ENCODE peak calls at places on chromosomes 16 and 17, in eight cellular contexts. N, X, S, L, Y, B, I and E are unnamed samples.

GRCh38 chr16:50781043-50781442 is 39.2 kb downstream of the CYLD start:
- DNase-seq in N (peak), I (no peak), B (peak), X (no peak), Y (peak), L (peak), S (no peak), E (no peak)

GRCh38 chr16:13153696-13154095 is 252.3 kb downstream of the SHISA9 start:
- DNase-seq in N (no peak), S (no peak), L (no peak), I (no peak), Y (no peak), X (no peak), B (no peak), E (no peak)

GRCh38 chr16:17228708-17229055 is 242.1 kb downstream of the XYLT1 start:
- DNase-seq in X (no peak), I (no peak), B (no peak), L (no peak), N (no peak), Y (no peak), S (no peak), E (no peak)

GRCh38 chr17:65218261-65218660 is 81.1 kb downstream of the RGS9 start:
- DNase-seq in B (no peak), S (no peak), I (no peak), X (no peak), L (no peak), N (no peak), Y (no peak), E (no peak)

GRCh38 chr16:80150978-80151705 is 389.7 kb upstream of the DYNLRB2 start:
- DNase-seq in I (peak), B (no peak), X (no peak), S (no peak), Y (no peak), L (peak), N (no peak), E (peak)

GRCh38 chr16:2044541-2044940 is 3.1 kb downstream of the NTHL1 start:
- DNase-seq in B (no peak), Y (no peak), L (no peak), X (no peak), I (no peak), S (no peak), N (no peak), E (no peak)

GRCh38 chr17:1783834-1784611 is 22.2 kb downstream of the SERPINF1 start:
- DNase-seq in Y (peak), B (peak), N (peak), L (peak), X (peak), S (peak), I (peak), E (peak)

GRCh38 chr16:6642271-6642670 is 690.4 kb upstream of the RBFOX1 start:
- DNase-seq in B (no peak), N (no peak), L (no peak), I (no peak), Y (no peak), X (no peak), S (no peak), E (no peak)

GRCh38 chr17:49703557-49704277 is 4.0 kb downstream of the SLC35B1 start:
- DNase-seq in Y (peak), X (no peak), B (peak), N (peak), L (peak), I (peak), S (no peak), E (peak)

GRCh38 chr17:49779730-49780220 is 8.7 kb upstream of the KAT7 start:
- DNase-seq in L (peak), B (peak), I (peak), X (no peak), N (peak), Y (peak), S (no peak), E (peak)

GRCh38 chr17:41705271-41705991 is 6.7 kb upstream of the GAST start:
- DNase-seq in L (peak), N (no peak), I (peak), S (no peak), Y (peak), B (no peak), X (no peak), E (peak)

GRCh38 chr16:87740441-87740840 is 25.3 kb downstream of the KLHDC4 start:
- DNase-seq in L (peak), I (peak), Y (peak), S (no peak), B (no peak), X (no peak), N (no peak), E (peak)

GRCh38 chr17:12395733-12396354 is 269.8 kb upstream of the MYOCD start:
- DNase-seq in N (peak), Y (peak), L (no peak), I (no peak), B (peak), X (no peak), S (peak), E (no peak)

GRCh38 chr16:12081048-12081404 is 104.5 kb downstream of the SNX29 start:
- DNase-seq in Y (no peak), N (no peak), I (no peak), L (no peak), B (no peak), S (no peak), X (no peak), E (no peak)

GRCh38 chr17:39401412-39402278 is at the start of gene FBXL20:
- DNase-seq in X (peak), I (peak), S (peak), Y (peak), B (peak), L (peak), N (peak), E (peak)

GRCh38 chr16:4408323-4408690 is 8.1 kb downstream of the CORO7 start:
- DNase-seq in N (no peak), S (no peak), L (no peak), X (peak), B (no peak), Y (no peak), I (no peak), E (no peak)

GRCh38 chr16:47958726-47959125 is 197.1 kb downstream of the ABCC12 start:
- DNase-seq in N (no peak), B (no peak), X (no peak), Y (no peak), L (no peak), S (no peak), I (no peak), E (no peak)

GRCh38 chr17:40107266-40107980 is 7.0 kb upstream of the NR1D1 start:
- DNase-seq in L (no peak), N (no peak), B (no peak), I (peak), X (no peak), Y (peak), S (no peak), E (no peak)

DNA sequence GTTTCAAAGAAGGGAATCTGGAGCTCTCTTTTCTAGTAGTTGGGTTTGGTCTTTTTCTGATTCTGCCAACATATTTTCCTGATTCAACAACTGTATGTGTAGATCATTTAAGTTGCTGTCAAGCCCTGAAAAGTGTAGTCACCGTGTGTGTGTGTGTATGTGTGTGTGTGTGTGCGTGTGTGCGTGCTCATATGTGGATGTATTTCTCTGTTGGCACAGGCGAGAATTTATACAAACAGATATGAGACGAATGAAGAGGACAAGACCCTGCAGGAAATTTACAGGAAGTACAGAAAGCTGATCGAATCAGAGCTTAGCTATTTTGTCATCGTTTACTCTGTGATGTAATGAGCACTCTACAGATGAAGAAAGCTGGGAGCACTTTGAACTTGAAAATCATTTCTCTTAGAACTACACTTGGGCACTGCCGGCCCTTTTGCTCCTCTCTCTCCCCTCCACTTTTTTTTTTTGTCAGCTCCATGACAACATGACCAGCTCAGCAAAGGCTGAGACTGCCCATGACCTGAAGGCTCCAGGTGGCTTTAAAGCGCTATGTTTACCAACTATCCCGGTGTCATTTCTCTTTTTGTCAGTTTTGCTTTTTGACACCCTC is 11.2 kb downstream of the FBXO39 start:
- DNase-seq in B (no peak), N (no peak), Y (no peak), I (no peak), L (peak), X (no peak), S (no peak), E (no peak)
- H3K4me3 ChIP-seq in B (no peak), N (no peak), Y (no peak), I (no peak), L (no peak), X (no peak), S (no peak), E (no peak)

GRCh38 chr16:58299757-58300349 is 5.0 kb upstream of the PRSS54 start:
- DNase-seq in X (no peak), S (peak), N (peak), B (peak), L (peak), Y (peak), I (peak), E (no peak)
- TF ChIP-seq CTCF in X (no peak), S (no peak), N (peak), B (peak), L (peak), Y (peak), I (peak), E (peak)

DNA sequence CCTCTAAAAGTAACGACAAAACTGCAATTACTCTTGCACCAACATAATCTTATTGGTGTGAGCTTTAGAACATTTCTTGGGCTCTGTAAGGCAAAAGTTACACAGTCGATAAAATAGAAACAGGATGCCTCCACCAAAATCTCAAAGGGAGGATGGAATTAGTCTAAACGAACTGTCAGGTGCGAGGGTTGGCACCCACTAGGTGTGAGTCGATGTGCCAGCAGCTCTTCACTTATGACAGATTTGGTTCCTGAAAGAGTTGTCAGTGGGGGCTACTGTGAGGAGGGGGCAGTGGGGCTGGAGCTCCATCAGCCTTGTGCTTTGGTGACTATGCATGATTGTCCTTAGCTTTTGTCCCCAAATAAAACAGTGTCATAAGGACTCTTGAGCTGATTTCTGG is 422.9 kb downstream of the TMEM114 start:
- DNase-seq in I (no peak), S (no peak), B (no peak), N (no peak), Y (no peak), L (no peak), X (no peak), E (no peak)
- H3K4me3 ChIP-seq in I (no peak), S (no peak), B (no peak), N (no peak), Y (no peak), L (no peak), X (no peak), E (no peak)

GRCh38 chr17:59561042-59561441 is 4.4 kb upstream of the DHX40 start:
- DNase-seq in L (no peak), I (peak), S (no peak), N (peak), Y (peak), B (peak), X (no peak), E (no peak)

GRCh38 chr17:59558039-59558438 is 7.4 kb upstream of the DHX40 start:
- DNase-seq in I (no peak), Y (no peak), N (no peak), B (no peak), L (no peak), X (no peak), S (no peak), E (no peak)

GRCh38 chr17:59558953-59559352 is 6.5 kb upstream of the DHX40 start:
- DNase-seq in S (no peak), B (peak), X (no peak), N (no peak), L (peak), I (peak), Y (peak), E (peak)
- TF ChIP-seq CTCF in S (no peak), B (peak), X (peak), N (peak), L (no peak), I (peak), Y (peak), E (peak)

DNA sequence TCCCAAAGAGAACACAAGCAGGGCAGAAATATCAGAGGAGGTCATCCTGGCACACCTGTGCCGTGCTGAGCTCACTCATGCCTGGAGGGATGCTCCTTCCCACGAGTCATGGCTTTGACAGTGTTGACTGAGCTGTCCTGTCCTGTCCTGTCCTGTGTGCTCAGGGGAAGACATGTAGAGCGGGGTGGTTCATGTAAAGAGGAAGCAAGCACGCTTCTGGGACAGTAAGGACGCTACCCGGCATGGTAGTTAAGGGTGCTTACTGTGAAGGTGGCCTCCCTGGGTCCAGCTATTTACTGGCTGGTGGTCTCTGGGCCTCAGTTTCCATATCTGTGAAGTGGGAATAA is 394 bp downstream of the LGALS9 start:
- DNase-seq in S (no peak), Y (no peak), L (no peak), X (no peak), B (no peak), N (no peak), I (no peak), E (no peak)
- H3K4me3 ChIP-seq in S (peak), Y (peak), L (no peak), X (peak), B (no peak), N (no peak), I (no peak), E (no peak)

DNA sequence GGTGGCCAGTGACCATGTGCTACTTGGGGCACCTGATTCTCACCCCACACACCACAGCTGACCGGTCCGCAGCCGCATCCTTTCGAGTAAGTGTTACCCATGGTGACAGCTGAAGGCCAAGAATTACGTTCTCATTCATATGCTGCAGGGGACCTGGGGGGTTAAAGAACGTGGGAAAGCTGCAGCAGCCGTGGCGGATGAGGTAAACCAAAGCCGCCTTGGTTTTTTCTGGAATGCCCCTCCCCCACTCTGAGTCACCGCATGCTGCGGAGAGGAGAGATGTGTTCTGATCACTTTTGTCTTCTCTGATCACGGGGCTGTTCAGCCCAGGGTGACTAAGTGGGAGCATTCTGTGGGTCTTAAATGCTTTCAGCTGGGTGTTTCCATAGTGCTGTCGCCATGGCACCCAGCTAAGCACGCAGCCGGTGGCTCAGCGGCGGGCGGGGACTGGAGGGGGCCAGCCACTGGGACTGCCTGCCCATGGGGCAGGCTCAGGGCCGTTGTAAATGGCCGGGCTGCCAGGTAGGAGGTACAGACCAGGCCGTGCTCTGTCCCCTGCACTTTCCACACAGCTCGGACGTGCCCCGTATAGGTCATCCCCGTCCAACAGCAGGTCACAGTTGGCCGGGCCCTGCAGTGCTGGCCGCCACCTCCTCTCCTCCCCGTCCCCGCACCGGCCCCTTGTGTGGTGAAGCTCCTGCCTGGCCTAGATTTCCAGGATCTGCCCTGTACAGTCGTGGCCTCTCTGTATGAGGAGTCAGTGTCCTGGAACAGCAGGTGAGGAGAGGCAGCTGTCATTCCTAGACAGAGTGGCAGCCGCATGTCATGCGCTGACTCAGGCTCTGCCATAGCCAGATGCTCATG is 60.0 kb downstream of the BAIAP2 start:
- DNase-seq in S (peak), I (peak), N (peak), L (peak), Y (peak), B (peak), X (peak), E (peak)
- TF ChIP-seq CTCF in S (no peak), I (no peak), N (no peak), L (no peak), Y (peak), B (no peak), X (no peak), E (no peak)